ENCODE peak calls at places on chromosomes 6 and 20, in six cellular contexts. P, I, J, N, F and D are unnamed samples.

GRCh38 chr6:15417811-15418210 is 171.9 kb downstream of the JARID2 start:
- DNase-seq in P (no peak), I (no peak), J (no peak), N (no peak), F (peak; percentile 84), D (no peak)

GRCh38 chr6:108518714-108519576 is 41.8 kb upstream of the FOXO3 start:
- DNase-seq in P (peak; percentile 28), I (peak; percentile 39), J (no peak), N (no peak), F (peak; percentile 27), D (no peak)

GRCh38 chr6:85677243-85677956 is 34.7 kb upstream of the SYNCRIP start:
- DNase-seq in P (no peak), I (peak; percentile 51), J (no peak), N (no peak), F (no peak), D (no peak)

GRCh38 chr6:28747083-28747630 is 176.6 kb downstream of the TRIM27 start:
- DNase-seq in P (no peak), I (no peak), J (no peak), N (no peak), F (no peak), D (no peak)

GRCh38 chr6:116779569-116780164 is 14.1 kb upstream of the FAM162B start:
- DNase-seq in P (peak; percentile 2), I (peak; percentile 57), J (no peak), N (no peak), F (peak; percentile 30), D (no peak)

GRCh38 chr6:34391023-34391485 is 1.4 kb downstream of the NUDT3 start:
- DNase-seq in P (peak; percentile 47), I (peak; percentile 88), J (no peak), N (peak; percentile 71), F (peak; percentile 43), D (no peak)

GRCh38 chr20:47343007-47343472 is 13.5 kb downstream of the ZMYND8 start:
- DNase-seq in P (no peak), I (no peak), J (no peak), N (no peak), F (no peak), D (no peak)

GRCh38 chr6:139291813-139292619 is at the start of gene TXLNB:
- DNase-seq in P (no peak), I (peak; percentile 94), J (peak; percentile 50), N (peak; percentile 95), F (peak; percentile 58), D (peak; percentile 64)

GRCh38 chr6:154590770-154591169 is 80.3 kb upstream of the CNKSR3 start:
- DNase-seq in P (no peak), I (no peak), J (no peak), N (no peak), F (no peak), D (no peak)

GRCh38 chr20:3696200-3696599 is 14.4 kb upstream of the ADAM33 start:
- DNase-seq in P (no peak), I (no peak), J (no peak), N (no peak), F (peak; percentile 28), D (no peak)

GRCh38 chr20:47258745-47259695 is 97.5 kb downstream of the ZMYND8 start:
- DNase-seq in P (no peak), I (peak; percentile 82), J (peak; percentile 42), N (no peak), F (no peak), D (no peak)

GRCh38 chr20:36744243-36744642 is 1.6 kb downstream of the NDRG3 start:
- DNase-seq in P (no peak), I (no peak), J (no peak), N (no peak), F (no peak), D (no peak)

GRCh38 chr6:110528051-110528929 is 51.9 kb upstream of the SLC22A16 start:
- DNase-seq in P (peak; percentile 62), I (peak; percentile 82), J (peak; percentile 23), N (no peak), F (peak; percentile 98), D (no peak)

GRCh38 chr20:57649617-57650015 is 29.4 kb upstream of the ZBP1 start:
- DNase-seq in P (peak; percentile 21), I (no peak), J (no peak), N (no peak), F (no peak), D (no peak)

GRCh38 chr6:3164388-3164787 is 7.0 kb upstream of the TUBB2A start:
- DNase-seq in P (no peak), I (no peak), J (no peak), N (no peak), F (no peak), D (no peak)

GRCh38 chr6:3162565-3163247 is 5.4 kb upstream of the TUBB2A start:
- DNase-seq in P (peak; percentile 68), I (peak; percentile 79), J (peak; percentile 83), N (peak; percentile 90), F (peak; percentile 71), D (peak; percentile 29)

GRCh38 chr6:3162067-3162497 is 4.7 kb upstream of the TUBB2A start:
- DNase-seq in P (no peak), I (no peak), J (no peak), N (no peak), F (no peak), D (no peak)

GRCh38 chr6:3165631-3166534 is 8.5 kb upstream of the TUBB2A start:
- DNase-seq in P (no peak), I (peak; percentile 57), J (no peak), N (no peak), F (peak; percentile 58), D (no peak)

GRCh38 chr6:3163248-3163594 is 5.9 kb upstream of the TUBB2A start:
- DNase-seq in P (no peak), I (no peak), J (no peak), N (no peak), F (no peak), D (no peak)
- TF ChIP-seq CTCF in P (no peak), I (no peak), J (peak; percentile 32), N (no peak), F (no peak), D (no peak)

DNA sequence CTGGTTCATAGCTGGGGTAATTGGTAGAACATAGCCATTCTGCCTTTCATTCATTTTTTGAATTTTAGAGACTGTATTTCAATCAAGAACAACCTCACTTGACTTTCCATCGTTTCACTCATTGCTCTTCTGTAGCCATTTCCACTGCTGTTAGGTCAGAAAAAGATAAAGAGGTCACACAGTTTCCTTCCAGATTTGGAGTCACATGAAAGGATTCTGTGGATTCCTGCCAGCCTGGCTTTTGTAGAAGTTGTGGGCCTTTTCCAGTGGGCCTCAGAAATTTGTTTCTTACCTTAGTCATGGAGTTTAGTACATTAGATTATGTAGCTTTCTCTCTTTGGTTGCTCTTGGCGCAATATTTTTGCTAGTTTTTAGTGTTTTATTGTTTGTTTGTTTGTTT is 157.8 kb downstream of the SASH1 start:
- DNase-seq in P (no peak), I (no peak), J (no peak), N (no peak), F (no peak), D (no peak)
- TF ChIP-seq CTCF in P (no peak), I (no peak), J (no peak), N (no peak), F (no peak), D (no peak)

DNA sequence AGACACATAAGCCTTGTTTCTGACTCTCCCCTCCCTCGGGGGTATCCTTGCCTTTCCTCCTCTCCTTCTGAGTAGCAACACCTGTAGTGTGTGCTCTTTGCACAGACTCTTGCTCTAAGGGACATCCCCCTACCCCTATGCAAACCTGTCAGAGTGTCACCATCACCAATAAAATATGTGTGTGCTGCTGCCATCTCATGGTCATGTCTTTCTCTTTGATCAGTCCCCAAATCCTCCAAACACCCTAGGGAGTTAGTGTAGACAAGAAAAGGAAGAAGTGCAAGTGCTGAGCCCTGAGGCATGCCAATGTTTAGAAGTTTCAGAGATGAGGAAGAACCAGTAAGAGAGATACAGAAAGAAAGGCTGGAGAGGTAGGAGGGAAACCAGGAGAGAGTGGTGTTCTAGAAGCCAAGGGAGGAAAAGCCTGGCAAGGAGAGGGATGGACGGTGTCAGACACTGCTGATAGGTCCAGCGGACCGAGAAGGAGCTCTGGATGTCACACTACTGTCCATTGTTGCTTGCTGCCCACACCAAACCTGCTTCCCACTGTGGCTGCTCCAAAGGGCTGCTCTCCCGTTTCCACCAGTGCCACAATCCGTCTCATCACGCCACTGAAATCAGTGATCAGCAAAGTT is 16.4 kb downstream of the TRMT6 start:
- DNase-seq in P (peak; percentile 9), I (no peak), J (no peak), N (no peak), F (peak; percentile 15), D (no peak)
- TF ChIP-seq CTCF in P (no peak), I (peak; percentile 8), J (peak; percentile 39), N (no peak), F (peak; percentile 59), D (no peak)

DNA sequence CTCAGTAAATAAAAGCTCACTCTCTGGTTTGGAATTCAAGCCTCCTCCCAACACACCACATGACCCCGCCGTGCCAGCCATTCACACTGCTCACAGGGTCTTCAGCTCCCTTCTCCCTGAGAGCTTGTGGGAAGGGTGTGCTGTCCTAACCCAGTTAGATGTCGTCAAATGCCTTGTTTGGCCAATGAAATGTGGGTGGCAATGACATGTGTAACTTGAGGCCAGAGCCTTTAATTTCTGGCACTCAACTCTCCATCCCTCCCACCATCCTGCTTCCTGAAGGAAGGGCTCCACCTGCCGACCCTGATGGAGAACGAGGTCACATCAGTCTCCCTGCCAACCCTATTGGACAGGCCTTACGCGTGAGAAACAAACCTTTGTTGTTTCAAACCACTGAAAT is 224.5 kb upstream of the AGPAT4 start:
- DNase-seq in P (peak; percentile 74), I (peak; percentile 62), J (no peak), N (no peak), F (no peak), D (no peak)
- TF ChIP-seq CTCF in P (peak; percentile 66), I (peak; percentile 36), J (peak; percentile 10), N (no peak), F (no peak), D (no peak)

GRCh38 chr6:44359973-44360372 is 17.5 kb downstream of the SPATS1 start:
- DNase-seq in P (no peak), I (no peak), J (no peak), N (no peak), F (no peak), D (no peak)
- TF ChIP-seq CTCF in P (no peak), I (no peak), J (no peak), N (no peak), F (no peak), D (no peak)

GRCh38 chr6:97705568-97705967 is 422.6 kb upstream of the MMS22L start:
- DNase-seq in P (no peak), I (peak; percentile 2), J (no peak), N (no peak), F (no peak), D (no peak)
- TF ChIP-seq CTCF in P (peak; percentile 59), I (peak; percentile 22), J (peak; percentile 38), N (no peak), F (peak; percentile 27), D (no peak)

GRCh38 chr20:17749628-17749978 is 49.8 kb downstream of the BANF2 start:
- DNase-seq in P (no peak), I (no peak), J (no peak), N (no peak), F (no peak), D (no peak)

GRCh38 chr20:17748279-17748678 is 48.5 kb downstream of the BANF2 start:
- DNase-seq in P (no peak), I (no peak), J (no peak), N (no peak), F (no peak), D (no peak)

GRCh38 chr20:17751640-17752039 is 51.9 kb downstream of the BANF2 start:
- DNase-seq in P (no peak), I (no peak), J (no peak), N (no peak), F (no peak), D (no peak)

GRCh38 chr20:17750722-17751045 is 50.9 kb downstream of the BANF2 start:
- DNase-seq in P (no peak), I (no peak), J (no peak), N (no peak), F (no peak), D (no peak)

GRCh38 chr20:17749979-17750721 is 50.4 kb downstream of the BANF2 start:
- DNase-seq in P (no peak), I (peak; percentile 75), J (no peak), N (peak; percentile 76), F (no peak), D (no peak)
- TF ChIP-seq CTCF in P (no peak), I (peak; percentile 7), J (no peak), N (no peak), F (no peak), D (no peak)